ENCODE peak calls at places on chromosome 9, in ten cellular contexts. One of them, this sample, is unnamed.

GRCh38 chr9:98251554-98251953 is 3.9 kb downstream of the TBC1D2 start:
- DNase-seq in iPS-NIHi11: peak
- DNase-seq in activated T-helper 1 cell treated with Interleukin-2 at 50 U/mL for 16 hours: no peak
- DNase-seq in NCI-H2029 treated with DMSO at 0.1 percent for 48 hours: no peak
- DNase-seq in OCI-LY7: no peak
- DNase-seq in cerebellum: no peak
- DNase-seq in stimulated activated naive CD4-positive, alpha-beta T cell: no peak
- DNase-seq in AG09309: peak
- DNase-seq in stimulated activated CD8-positive, alpha-beta memory T cell treated with anti-CD3 and anti-CD28 coated beads, Interleukin-15, amount 100 ng/mL, for 4 hours: no peak
- DNase-seq in left cardiac atrium: no peak
- DNase-seq in this sample: no peak

GRCh38 chr9:134370213-134370492 is 43.9 kb downstream of the RXRA start:
- DNase-seq in left cardiac atrium: no peak
- DNase-seq in stimulated activated naive CD4-positive, alpha-beta T cell: no peak
- DNase-seq in iPS-NIHi11: no peak
- DNase-seq in NCI-H2029 treated with DMSO at 0.1 percent for 48 hours: no peak
- DNase-seq in AG09309: no peak
- DNase-seq in activated T-helper 1 cell treated with Interleukin-2 at 50 U/mL for 16 hours: no peak
- DNase-seq in cerebellum: no peak
- DNase-seq in OCI-LY7: no peak
- DNase-seq in stimulated activated CD8-positive, alpha-beta memory T cell treated with anti-CD3 and anti-CD28 coated beads, Interleukin-15, amount 100 ng/mL, for 4 hours: no peak
- DNase-seq in this sample: no peak

GRCh38 chr9:80952523-80952922 is 736.8 kb downstream of the TLE1 start:
- DNase-seq in activated T-helper 1 cell treated with Interleukin-2 at 50 U/mL for 16 hours: no peak
- DNase-seq in cerebellum: no peak
- DNase-seq in left cardiac atrium: no peak
- DNase-seq in iPS-NIHi11: no peak
- DNase-seq in OCI-LY7: no peak
- DNase-seq in stimulated activated CD8-positive, alpha-beta memory T cell treated with anti-CD3 and anti-CD28 coated beads, Interleukin-15, amount 100 ng/mL, for 4 hours: no peak
- DNase-seq in NCI-H2029 treated with DMSO at 0.1 percent for 48 hours: no peak
- DNase-seq in AG09309: no peak
- DNase-seq in stimulated activated naive CD4-positive, alpha-beta T cell: no peak
- DNase-seq in this sample: no peak

GRCh38 chr9:113483676-113484257 is 20.2 kb downstream of the RGS3 start:
- DNase-seq in iPS-NIHi11: no peak
- DNase-seq in cerebellum: no peak
- DNase-seq in stimulated activated CD8-positive, alpha-beta memory T cell treated with anti-CD3 and anti-CD28 coated beads, Interleukin-15, amount 100 ng/mL, for 4 hours: no peak
- DNase-seq in AG09309: no peak
- DNase-seq in stimulated activated naive CD4-positive, alpha-beta T cell: no peak
- DNase-seq in activated T-helper 1 cell treated with Interleukin-2 at 50 U/mL for 16 hours: no peak
- DNase-seq in left cardiac atrium: no peak
- DNase-seq in OCI-LY7: no peak
- DNase-seq in NCI-H2029 treated with DMSO at 0.1 percent for 48 hours: no peak
- DNase-seq in this sample: no peak

GRCh38 chr9:97696025-97696822 is 916 bp downstream of the XPA start:
- DNase-seq in stimulated activated naive CD4-positive, alpha-beta T cell: peak
- DNase-seq in activated T-helper 1 cell treated with Interleukin-2 at 50 U/mL for 16 hours: no peak
- DNase-seq in cerebellum: no peak
- DNase-seq in NCI-H2029 treated with DMSO at 0.1 percent for 48 hours: no peak
- DNase-seq in AG09309: no peak
- DNase-seq in OCI-LY7: peak
- DNase-seq in iPS-NIHi11: no peak
- DNase-seq in stimulated activated CD8-positive, alpha-beta memory T cell treated with anti-CD3 and anti-CD28 coated beads, Interleukin-15, amount 100 ng/mL, for 4 hours: no peak
- DNase-seq in left cardiac atrium: no peak
- DNase-seq in this sample: no peak

GRCh38 chr9:75197521-75197920 is 109.2 kb downstream of the OSTF1 start:
- DNase-seq in AG09309: no peak
- DNase-seq in NCI-H2029 treated with DMSO at 0.1 percent for 48 hours: no peak
- DNase-seq in iPS-NIHi11: no peak
- DNase-seq in stimulated activated CD8-positive, alpha-beta memory T cell treated with anti-CD3 and anti-CD28 coated beads, Interleukin-15, amount 100 ng/mL, for 4 hours: no peak
- DNase-seq in left cardiac atrium: no peak
- DNase-seq in cerebellum: no peak
- DNase-seq in OCI-LY7: no peak
- DNase-seq in activated T-helper 1 cell treated with Interleukin-2 at 50 U/mL for 16 hours: no peak
- DNase-seq in stimulated activated naive CD4-positive, alpha-beta T cell: no peak
- DNase-seq in this sample: no peak

GRCh38 chr9:113772121-113772885 is 103.8 kb upstream of the ZNF618 start:
- DNase-seq in left cardiac atrium: no peak
- DNase-seq in stimulated activated naive CD4-positive, alpha-beta T cell: no peak
- DNase-seq in activated T-helper 1 cell treated with Interleukin-2 at 50 U/mL for 16 hours: no peak
- DNase-seq in cerebellum: no peak
- DNase-seq in OCI-LY7: no peak
- DNase-seq in stimulated activated CD8-positive, alpha-beta memory T cell treated with anti-CD3 and anti-CD28 coated beads, Interleukin-15, amount 100 ng/mL, for 4 hours: no peak
- DNase-seq in AG09309: peak
- DNase-seq in iPS-NIHi11: no peak
- DNase-seq in NCI-H2029 treated with DMSO at 0.1 percent for 48 hours: no peak
- DNase-seq in this sample: no peak

GRCh38 chr9:126516936-126517750 is 96.6 kb upstream of the LMX1B start:
- DNase-seq in left cardiac atrium: peak
- DNase-seq in OCI-LY7: peak
- DNase-seq in AG09309: peak
- DNase-seq in cerebellum: no peak
- DNase-seq in iPS-NIHi11: peak
- DNase-seq in NCI-H2029 treated with DMSO at 0.1 percent for 48 hours: no peak
- DNase-seq in stimulated activated CD8-positive, alpha-beta memory T cell treated with anti-CD3 and anti-CD28 coated beads, Interleukin-15, amount 100 ng/mL, for 4 hours: no peak
- DNase-seq in stimulated activated naive CD4-positive, alpha-beta T cell: peak
- DNase-seq in activated T-helper 1 cell treated with Interleukin-2 at 50 U/mL for 16 hours: no peak
- DNase-seq in this sample: peak

GRCh38 chr9:4839470-4839912 is 46.7 kb downstream of the RCL1 start:
- DNase-seq in stimulated activated naive CD4-positive, alpha-beta T cell: no peak
- DNase-seq in left cardiac atrium: no peak
- DNase-seq in iPS-NIHi11: no peak
- DNase-seq in cerebellum: no peak
- DNase-seq in NCI-H2029 treated with DMSO at 0.1 percent for 48 hours: no peak
- DNase-seq in OCI-LY7: no peak
- DNase-seq in AG09309: no peak
- DNase-seq in activated T-helper 1 cell treated with Interleukin-2 at 50 U/mL for 16 hours: no peak
- DNase-seq in stimulated activated CD8-positive, alpha-beta memory T cell treated with anti-CD3 and anti-CD28 coated beads, Interleukin-15, amount 100 ng/mL, for 4 hours: no peak
- DNase-seq in this sample: no peak

GRCh38 chr9:134585746-134586706 is 55.6 kb upstream of the COL5A1 start:
- DNase-seq in cerebellum: no peak
- DNase-seq in iPS-NIHi11: no peak
- DNase-seq in stimulated activated naive CD4-positive, alpha-beta T cell: no peak
- DNase-seq in stimulated activated CD8-positive, alpha-beta memory T cell treated with anti-CD3 and anti-CD28 coated beads, Interleukin-15, amount 100 ng/mL, for 4 hours: no peak
- DNase-seq in AG09309: no peak
- DNase-seq in activated T-helper 1 cell treated with Interleukin-2 at 50 U/mL for 16 hours: no peak
- DNase-seq in OCI-LY7: no peak
- DNase-seq in left cardiac atrium: no peak
- DNase-seq in NCI-H2029 treated with DMSO at 0.1 percent for 48 hours: no peak
- DNase-seq in this sample: no peak

GRCh38 chr9:82668724-82669324 is 394.1 kb downstream of the RASEF start:
- DNase-seq in activated T-helper 1 cell treated with Interleukin-2 at 50 U/mL for 16 hours: no peak
- DNase-seq in NCI-H2029 treated with DMSO at 0.1 percent for 48 hours: no peak
- DNase-seq in OCI-LY7: no peak
- DNase-seq in iPS-NIHi11: no peak
- DNase-seq in stimulated activated CD8-positive, alpha-beta memory T cell treated with anti-CD3 and anti-CD28 coated beads, Interleukin-15, amount 100 ng/mL, for 4 hours: no peak
- DNase-seq in left cardiac atrium: no peak
- DNase-seq in AG09309: no peak
- DNase-seq in stimulated activated naive CD4-positive, alpha-beta T cell: no peak
- DNase-seq in cerebellum: no peak
- DNase-seq in this sample: no peak

GRCh38 chr9:106697799-106698591 is 165.0 kb upstream of the ZNF462 start:
- DNase-seq in AG09309: peak
- DNase-seq in stimulated activated CD8-positive, alpha-beta memory T cell treated with anti-CD3 and anti-CD28 coated beads, Interleukin-15, amount 100 ng/mL, for 4 hours: no peak
- DNase-seq in NCI-H2029 treated with DMSO at 0.1 percent for 48 hours: peak
- DNase-seq in left cardiac atrium: peak
- DNase-seq in activated T-helper 1 cell treated with Interleukin-2 at 50 U/mL for 16 hours: no peak
- DNase-seq in OCI-LY7: no peak
- DNase-seq in stimulated activated naive CD4-positive, alpha-beta T cell: no peak
- DNase-seq in cerebellum: peak
- DNase-seq in iPS-NIHi11: no peak
- DNase-seq in this sample: no peak

GRCh38 chr9:78866228-78867132 is 569.6 kb downstream of the PSAT1 start:
- DNase-seq in iPS-NIHi11: no peak
- DNase-seq in left cardiac atrium: no peak
- DNase-seq in NCI-H2029 treated with DMSO at 0.1 percent for 48 hours: no peak
- DNase-seq in cerebellum: no peak
- DNase-seq in stimulated activated naive CD4-positive, alpha-beta T cell: no peak
- DNase-seq in activated T-helper 1 cell treated with Interleukin-2 at 50 U/mL for 16 hours: no peak
- DNase-seq in stimulated activated CD8-positive, alpha-beta memory T cell treated with anti-CD3 and anti-CD28 coated beads, Interleukin-15, amount 100 ng/mL, for 4 hours: no peak
- DNase-seq in AG09309: peak
- DNase-seq in OCI-LY7: no peak
- DNase-seq in this sample: peak

This sample was measured in AG04450.